ENCODE peak calls at places on chromosomes 4 and X, in eight cellular contexts. One of them, this sample, is unnamed. For H3K4me1, the result is how much of the 10 kb centered on the place peaks cover.

GRCh38 chrX:100687128-100687527 is 43.1 kb downstream of the SRPX2 start:
- DNase-seq in kidney: no peak
- DNase-seq in HCT116: no peak
- DNase-seq in left lung: no peak
- DNase-seq in psoas muscle: no peak
- DNase-seq in breast epithelium: no peak
- DNase-seq in pancreas: no peak
- DNase-seq in CD8-positive, alpha-beta T cell: no peak
- DNase-seq in this sample: no peak

GRCh38 chr4:87188932-87189331 is 31.5 kb downstream of the KLHL8 start:
- DNase-seq in pancreas: no peak
- DNase-seq in left lung: no peak
- DNase-seq in kidney: no peak
- DNase-seq in CD8-positive, alpha-beta T cell: no peak
- DNase-seq in HCT116: no peak
- DNase-seq in breast epithelium: no peak
- DNase-seq in psoas muscle: no peak
- DNase-seq in this sample: no peak

GRCh38 chr4:73589887-73590801 is 30.1 kb downstream of the RASSF6 start:
- DNase-seq in left lung: no peak
- DNase-seq in kidney: no peak
- DNase-seq in pancreas: peak
- DNase-seq in psoas muscle: no peak
- DNase-seq in breast epithelium: no peak
- DNase-seq in HCT116: no peak
- DNase-seq in CD8-positive, alpha-beta T cell: no peak
- DNase-seq in this sample: no peak

GRCh38 chr4:128353791-128354190 is 66.2 kb upstream of the PGRMC2 start:
- DNase-seq in left lung: no peak
- DNase-seq in psoas muscle: no peak
- DNase-seq in breast epithelium: no peak
- DNase-seq in CD8-positive, alpha-beta T cell: no peak
- DNase-seq in HCT116: no peak
- DNase-seq in pancreas: no peak
- DNase-seq in kidney: no peak
- DNase-seq in this sample: no peak

GRCh38 chrX:42602566-42602965 is 175.4 kb downstream of the PPP1R2C start:
- DNase-seq in HCT116: no peak
- DNase-seq in left lung: no peak
- DNase-seq in breast epithelium: no peak
- DNase-seq in psoas muscle: no peak
- DNase-seq in CD8-positive, alpha-beta T cell: no peak
- DNase-seq in pancreas: no peak
- DNase-seq in kidney: no peak
- DNase-seq in this sample: no peak

GRCh38 chrX:112841820-112842157 is 1.2 kb upstream of the AMOT start:
- DNase-seq in breast epithelium: no peak
- DNase-seq in pancreas: no peak
- DNase-seq in kidney: no peak
- DNase-seq in CD8-positive, alpha-beta T cell: no peak
- DNase-seq in HCT116: no peak
- DNase-seq in psoas muscle: no peak
- DNase-seq in left lung: no peak
- DNase-seq in this sample: no peak

GRCh38 chrX:44042731-44043130 is 69.5 kb upstream of the NDP start:
- DNase-seq in kidney: no peak
- DNase-seq in left lung: no peak
- DNase-seq in CD8-positive, alpha-beta T cell: no peak
- DNase-seq in pancreas: no peak
- DNase-seq in HCT116: no peak
- DNase-seq in psoas muscle: no peak
- DNase-seq in breast epithelium: no peak
- DNase-seq in this sample: no peak

GRCh38 chrX:40021647-40022046 is 76.1 kb downstream of the BCOR start:
- DNase-seq in pancreas: no peak
- DNase-seq in CD8-positive, alpha-beta T cell: no peak
- DNase-seq in breast epithelium: no peak
- DNase-seq in left lung: no peak
- DNase-seq in psoas muscle: no peak
- DNase-seq in kidney: no peak
- DNase-seq in HCT116: no peak
- DNase-seq in this sample: no peak

GRCh38 chr4:68373513-68373912 is 23.6 kb upstream of the YTHDC1 start:
- DNase-seq in psoas muscle: peak
- DNase-seq in pancreas: peak
- DNase-seq in CD8-positive, alpha-beta T cell: peak
- DNase-seq in kidney: peak
- DNase-seq in breast epithelium: peak
- DNase-seq in HCT116: no peak
- DNase-seq in left lung: peak
- DNase-seq in this sample: peak

GRCh38 chr4:85496933-85497332 is 22.0 kb downstream of the ARHGAP24 start:
- DNase-seq in psoas muscle: no peak
- DNase-seq in CD8-positive, alpha-beta T cell: no peak
- DNase-seq in kidney: no peak
- DNase-seq in HCT116: no peak
- DNase-seq in pancreas: no peak
- DNase-seq in left lung: no peak
- DNase-seq in breast epithelium: no peak
- DNase-seq in this sample: no peak

GRCh38 chr4:18020671-18021469 is 685 bp downstream of the LCORL start:
- DNase-seq in left lung: peak
- DNase-seq in CD8-positive, alpha-beta T cell: peak
- DNase-seq in HCT116: peak
- DNase-seq in kidney: peak
- DNase-seq in pancreas: peak
- DNase-seq in breast epithelium: peak
- DNase-seq in psoas muscle: peak
- DNase-seq in this sample: peak

GRCh38 chrX:54357414-54358377 is at the start of gene WNK3:
- DNase-seq in psoas muscle: peak
- DNase-seq in CD8-positive, alpha-beta T cell: peak
- DNase-seq in pancreas: peak
- DNase-seq in kidney: peak
- DNase-seq in HCT116: no peak
- DNase-seq in breast epithelium: peak
- DNase-seq in left lung: peak
- DNase-seq in this sample: peak

DNA sequence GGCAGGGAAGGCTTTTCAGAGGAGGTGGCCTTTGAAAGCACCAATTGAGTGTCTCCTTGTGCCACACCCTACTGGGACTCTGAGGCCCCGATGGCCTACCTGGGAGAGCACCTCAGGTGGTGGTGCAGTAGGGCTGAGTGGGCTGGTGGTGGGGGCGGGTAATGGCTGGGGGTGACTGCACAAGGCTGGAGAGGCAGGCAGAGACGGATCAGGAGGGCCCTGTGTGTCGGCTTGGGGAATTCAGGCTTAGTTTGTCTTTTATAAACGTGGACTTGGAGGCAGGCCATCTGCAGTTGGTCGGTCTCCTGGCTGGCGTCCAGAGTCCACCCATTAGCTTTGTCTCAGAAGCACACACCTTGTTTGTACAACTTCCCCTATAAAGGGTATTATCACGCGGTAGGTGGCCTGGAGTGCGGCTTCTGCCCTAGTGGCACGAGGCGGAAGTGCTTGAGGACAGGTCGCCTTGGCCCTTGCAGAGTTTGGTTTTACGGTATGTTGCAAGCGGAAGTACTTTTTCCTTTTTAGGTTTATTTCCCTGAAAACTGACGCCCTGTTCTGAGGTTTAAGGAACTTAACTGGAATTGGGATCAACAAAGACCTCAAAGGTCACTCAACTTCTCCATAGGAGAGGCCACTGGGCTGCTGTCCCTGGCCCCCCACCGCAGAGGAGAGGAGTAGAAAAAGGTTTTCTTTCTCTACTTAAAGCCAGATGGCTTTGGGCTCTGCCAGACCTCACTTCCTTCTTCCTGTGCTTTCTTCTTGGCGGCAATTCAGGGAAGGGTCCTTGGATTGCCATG is 8.0 kb downstream of the TBC1D14 start:
- DNase-seq in kidney: peak
- DNase-seq in pancreas: peak
- DNase-seq in psoas muscle: peak
- DNase-seq in CD8-positive, alpha-beta T cell: no peak
- DNase-seq in HCT116: peak
- DNase-seq in left lung: peak
- DNase-seq in breast epithelium: peak
- DNase-seq in this sample: peak
- H3K4me1 ChIP-seq in kidney: under half
- H3K4me1 ChIP-seq in pancreas: under half
- H3K4me1 ChIP-seq in psoas muscle: under half
- H3K4me1 ChIP-seq in CD8-positive, alpha-beta T cell: half or more
- H3K4me1 ChIP-seq in HCT116: under half
- H3K4me1 ChIP-seq in left lung: half or more
- H3K4me1 ChIP-seq in breast epithelium: under half
- H3K4me1 ChIP-seq in this sample: under half

GRCh38 chr4:176359590-176359989 is 39.8 kb downstream of the SPCS3 start:
- DNase-seq in psoas muscle: no peak
- DNase-seq in HCT116: no peak
- DNase-seq in kidney: no peak
- DNase-seq in left lung: no peak
- DNase-seq in breast epithelium: no peak
- DNase-seq in pancreas: no peak
- DNase-seq in CD8-positive, alpha-beta T cell: no peak
- DNase-seq in this sample: no peak

GRCh38 chr4:176357359-176358082 is 37.8 kb downstream of the SPCS3 start:
- DNase-seq in breast epithelium: no peak
- DNase-seq in pancreas: no peak
- DNase-seq in psoas muscle: no peak
- DNase-seq in HCT116: no peak
- DNase-seq in kidney: no peak
- DNase-seq in left lung: no peak
- DNase-seq in CD8-positive, alpha-beta T cell: no peak
- DNase-seq in this sample: no peak

GRCh38 chr4:176358083-176358469 is 38.3 kb downstream of the SPCS3 start:
- DNase-seq in left lung: no peak
- DNase-seq in kidney: no peak
- DNase-seq in breast epithelium: no peak
- DNase-seq in psoas muscle: no peak
- DNase-seq in HCT116: no peak
- DNase-seq in pancreas: no peak
- DNase-seq in CD8-positive, alpha-beta T cell: no peak
- DNase-seq in this sample: no peak

GRCh38 chr4:176363072-176363471 is 43.3 kb downstream of the SPCS3 start:
- DNase-seq in pancreas: no peak
- DNase-seq in kidney: no peak
- DNase-seq in psoas muscle: no peak
- DNase-seq in CD8-positive, alpha-beta T cell: no peak
- DNase-seq in HCT116: no peak
- DNase-seq in breast epithelium: no peak
- DNase-seq in left lung: no peak
- DNase-seq in this sample: no peak

DNA sequence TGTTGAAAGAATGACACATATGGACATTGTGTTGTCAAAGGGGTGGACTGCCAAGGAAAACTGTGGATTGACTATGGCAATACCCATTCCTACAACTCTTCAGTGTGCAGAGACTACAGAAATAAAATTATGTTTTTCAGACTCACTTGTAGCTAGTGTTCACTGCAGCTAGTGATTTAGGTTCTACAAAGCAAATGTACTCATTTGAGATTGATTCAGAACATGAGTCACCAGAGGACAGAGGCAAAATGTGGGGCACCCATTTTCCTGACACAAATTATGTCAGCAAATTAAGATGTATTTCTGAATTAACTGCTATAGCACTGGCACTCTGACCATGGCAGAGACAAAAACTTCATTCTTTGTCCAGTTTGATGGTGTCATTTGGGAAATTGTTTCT is 40.7 kb downstream of the SPCS3 start:
- DNase-seq in CD8-positive, alpha-beta T cell: no peak
- DNase-seq in breast epithelium: no peak
- DNase-seq in HCT116: no peak
- DNase-seq in left lung: no peak
- DNase-seq in psoas muscle: no peak
- DNase-seq in kidney: no peak
- DNase-seq in pancreas: no peak
- DNase-seq in this sample: no peak
- H3K4me1 ChIP-seq in CD8-positive, alpha-beta T cell: under half
- H3K4me1 ChIP-seq in breast epithelium: under half
- H3K4me1 ChIP-seq in HCT116: under half
- H3K4me1 ChIP-seq in left lung: under half
- H3K4me1 ChIP-seq in psoas muscle: under half
- H3K4me1 ChIP-seq in kidney: under half
- H3K4me1 ChIP-seq in pancreas: under half
- H3K4me1 ChIP-seq in this sample: under half

DNA sequence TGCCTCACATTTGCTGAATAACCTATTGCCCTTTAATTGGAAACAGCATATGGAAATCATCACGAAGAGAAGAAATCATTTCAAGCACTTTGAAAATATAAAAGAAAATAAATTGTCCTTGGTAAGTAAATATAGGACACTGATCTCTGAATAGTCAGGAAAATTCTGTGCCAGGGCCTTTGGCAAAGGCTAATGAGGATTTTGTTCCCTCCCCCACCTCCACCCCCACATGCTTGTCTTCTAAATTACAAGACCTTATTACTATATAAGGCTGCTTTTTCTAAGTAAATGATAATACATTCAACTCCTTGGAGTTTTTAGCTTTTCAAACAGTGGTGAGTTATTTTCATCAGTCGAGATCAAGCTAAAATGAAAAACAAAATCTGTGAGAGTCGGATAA is 15.8 kb downstream of the SYNPO2 start:
- DNase-seq in HCT116: no peak
- DNase-seq in breast epithelium: no peak
- DNase-seq in psoas muscle: no peak
- DNase-seq in kidney: no peak
- DNase-seq in pancreas: no peak
- DNase-seq in CD8-positive, alpha-beta T cell: no peak
- DNase-seq in left lung: no peak
- DNase-seq in this sample: no peak
- H3K4me1 ChIP-seq in HCT116: under half
- H3K4me1 ChIP-seq in breast epithelium: under half
- H3K4me1 ChIP-seq in psoas muscle: under half
- H3K4me1 ChIP-seq in kidney: under half
- H3K4me1 ChIP-seq in pancreas: under half
- H3K4me1 ChIP-seq in CD8-positive, alpha-beta T cell: under half
- H3K4me1 ChIP-seq in left lung: under half
- H3K4me1 ChIP-seq in this sample: under half

GRCh38 chr4:168850016-168850415 is 160.0 kb downstream of the CBR4 start:
- DNase-seq in CD8-positive, alpha-beta T cell: no peak
- DNase-seq in HCT116: no peak
- DNase-seq in psoas muscle: no peak
- DNase-seq in pancreas: no peak
- DNase-seq in left lung: no peak
- DNase-seq in kidney: no peak
- DNase-seq in breast epithelium: no peak
- DNase-seq in this sample: no peak

GRCh38 chr4:168854216-168854921 is 155.7 kb downstream of the CBR4 start:
- DNase-seq in kidney: no peak
- DNase-seq in HCT116: no peak
- DNase-seq in left lung: no peak
- DNase-seq in pancreas: no peak
- DNase-seq in breast epithelium: no peak
- DNase-seq in CD8-positive, alpha-beta T cell: no peak
- DNase-seq in psoas muscle: peak
- DNase-seq in this sample: no peak

GRCh38 chr4:168853770-168854169 is 156.3 kb downstream of the CBR4 start:
- DNase-seq in CD8-positive, alpha-beta T cell: no peak
- DNase-seq in kidney: no peak
- DNase-seq in breast epithelium: no peak
- DNase-seq in left lung: no peak
- DNase-seq in psoas muscle: no peak
- DNase-seq in pancreas: no peak
- DNase-seq in HCT116: no peak
- DNase-seq in this sample: no peak

GRCh38 chr4:168852387-168852786 is 157.7 kb downstream of the CBR4 start:
- DNase-seq in HCT116: no peak
- DNase-seq in kidney: no peak
- DNase-seq in psoas muscle: no peak
- DNase-seq in pancreas: no peak
- DNase-seq in breast epithelium: no peak
- DNase-seq in CD8-positive, alpha-beta T cell: no peak
- DNase-seq in left lung: no peak
- DNase-seq in this sample: no peak

GRCh38 chr4:168852933-168853713 is 156.9 kb downstream of the CBR4 start:
- DNase-seq in left lung: no peak
- DNase-seq in kidney: no peak
- DNase-seq in psoas muscle: no peak
- DNase-seq in breast epithelium: no peak
- DNase-seq in HCT116: no peak
- DNase-seq in pancreas: no peak
- DNase-seq in CD8-positive, alpha-beta T cell: no peak
- DNase-seq in this sample: no peak
- H3K4me1 ChIP-seq in left lung: under half
- H3K4me1 ChIP-seq in kidney: under half
- H3K4me1 ChIP-seq in psoas muscle: half or more
- H3K4me1 ChIP-seq in breast epithelium: under half
- H3K4me1 ChIP-seq in HCT116: under half
- H3K4me1 ChIP-seq in pancreas: under half
- H3K4me1 ChIP-seq in CD8-positive, alpha-beta T cell: under half
- H3K4me1 ChIP-seq in this sample: under half